ENCODE peak calls at places on chromosomes 5 and 9, in seven cellular contexts. One of them, this sample, is unnamed.

GRCh38 chr5:171310816-171311697 is 2.0 kb downstream of the TLX3 start:
- DNase-seq in NCI-H748 treated with DMSO at 0.1 percent for 48 hours: no peak
- DNase-seq in stimulated activated naive B cell treated with anti-CD40 and anti-IgM and Interleukin-4, amounts not matched to agents 10 μg/mL and 1 μg/mL and 100 μg/mL, for 72 hours: no peak
- DNase-seq in CD8-positive, alpha-beta memory T cell: no peak
- DNase-seq in effector CD4-positive, alpha-beta T cell: no peak
- DNase-seq in Daoy: peak
- DNase-seq in cardiac fibroblast: peak
- DNase-seq in this sample: peak

GRCh38 chr5:124744170-124744911 is 2.1 kb downstream of the ZNF608 start:
- DNase-seq in NCI-H748 treated with DMSO at 0.1 percent for 48 hours: peak
- DNase-seq in stimulated activated naive B cell treated with anti-CD40 and anti-IgM and Interleukin-4, amounts not matched to agents 10 μg/mL and 1 μg/mL and 100 μg/mL, for 72 hours: no peak
- DNase-seq in Daoy: peak
- DNase-seq in cardiac fibroblast: peak
- DNase-seq in effector CD4-positive, alpha-beta T cell: no peak
- DNase-seq in CD8-positive, alpha-beta memory T cell: no peak
- DNase-seq in this sample: no peak

GRCh38 chr5:154524846-154525245 is 46.8 kb upstream of the HAND1 start:
- DNase-seq in CD8-positive, alpha-beta memory T cell: no peak
- DNase-seq in stimulated activated naive B cell treated with anti-CD40 and anti-IgM and Interleukin-4, amounts not matched to agents 10 μg/mL and 1 μg/mL and 100 μg/mL, for 72 hours: no peak
- DNase-seq in Daoy: peak
- DNase-seq in NCI-H748 treated with DMSO at 0.1 percent for 48 hours: no peak
- DNase-seq in cardiac fibroblast: no peak
- DNase-seq in effector CD4-positive, alpha-beta T cell: no peak
- DNase-seq in this sample: no peak

GRCh38 chr5:67350600-67351315 is 154.2 kb upstream of the CD180 start:
- DNase-seq in Daoy: no peak
- DNase-seq in effector CD4-positive, alpha-beta T cell: no peak
- DNase-seq in stimulated activated naive B cell treated with anti-CD40 and anti-IgM and Interleukin-4, amounts not matched to agents 10 μg/mL and 1 μg/mL and 100 μg/mL, for 72 hours: no peak
- DNase-seq in CD8-positive, alpha-beta memory T cell: no peak
- DNase-seq in NCI-H748 treated with DMSO at 0.1 percent for 48 hours: peak
- DNase-seq in cardiac fibroblast: no peak
- DNase-seq in this sample: no peak

GRCh38 chr5:157959355-157959754 is 100.4 kb upstream of the CLINT1 start:
- DNase-seq in stimulated activated naive B cell treated with anti-CD40 and anti-IgM and Interleukin-4, amounts not matched to agents 10 μg/mL and 1 μg/mL and 100 μg/mL, for 72 hours: no peak
- DNase-seq in Daoy: no peak
- DNase-seq in CD8-positive, alpha-beta memory T cell: no peak
- DNase-seq in NCI-H748 treated with DMSO at 0.1 percent for 48 hours: peak
- DNase-seq in cardiac fibroblast: no peak
- DNase-seq in effector CD4-positive, alpha-beta T cell: no peak
- DNase-seq in this sample: no peak

GRCh38 chr9:115637661-115638060 is 515.9 kb upstream of the PAPPA start:
- DNase-seq in cardiac fibroblast: no peak
- DNase-seq in effector CD4-positive, alpha-beta T cell: no peak
- DNase-seq in Daoy: no peak
- DNase-seq in CD8-positive, alpha-beta memory T cell: no peak
- DNase-seq in NCI-H748 treated with DMSO at 0.1 percent for 48 hours: no peak
- DNase-seq in stimulated activated naive B cell treated with anti-CD40 and anti-IgM and Interleukin-4, amounts not matched to agents 10 μg/mL and 1 μg/mL and 100 μg/mL, for 72 hours: no peak
- DNase-seq in this sample: no peak

GRCh38 chr5:16866795-16867584 is 69.1 kb downstream of the MYO10 start:
- DNase-seq in effector CD4-positive, alpha-beta T cell: no peak
- DNase-seq in cardiac fibroblast: no peak
- DNase-seq in Daoy: peak
- DNase-seq in CD8-positive, alpha-beta memory T cell: no peak
- DNase-seq in NCI-H748 treated with DMSO at 0.1 percent for 48 hours: no peak
- DNase-seq in stimulated activated naive B cell treated with anti-CD40 and anti-IgM and Interleukin-4, amounts not matched to agents 10 μg/mL and 1 μg/mL and 100 μg/mL, for 72 hours: no peak
- DNase-seq in this sample: no peak

GRCh38 chr9:108643756-108644510 is 211.9 kb downstream of the ACTL7B start:
- DNase-seq in effector CD4-positive, alpha-beta T cell: no peak
- DNase-seq in NCI-H748 treated with DMSO at 0.1 percent for 48 hours: no peak
- DNase-seq in Daoy: peak
- DNase-seq in cardiac fibroblast: no peak
- DNase-seq in CD8-positive, alpha-beta memory T cell: no peak
- DNase-seq in stimulated activated naive B cell treated with anti-CD40 and anti-IgM and Interleukin-4, amounts not matched to agents 10 μg/mL and 1 μg/mL and 100 μg/mL, for 72 hours: no peak
- DNase-seq in this sample: peak

GRCh38 chr5:101678494-101679193 is 617.4 kb downstream of the SLCO4C1 start:
- DNase-seq in effector CD4-positive, alpha-beta T cell: peak
- DNase-seq in NCI-H748 treated with DMSO at 0.1 percent for 48 hours: peak
- DNase-seq in CD8-positive, alpha-beta memory T cell: no peak
- DNase-seq in cardiac fibroblast: peak
- DNase-seq in Daoy: peak
- DNase-seq in stimulated activated naive B cell treated with anti-CD40 and anti-IgM and Interleukin-4, amounts not matched to agents 10 μg/mL and 1 μg/mL and 100 μg/mL, for 72 hours: peak
- DNase-seq in this sample: peak

GRCh38 chr5:123754903-123755302 is 242.9 kb downstream of the CSNK1G3 start:
- DNase-seq in stimulated activated naive B cell treated with anti-CD40 and anti-IgM and Interleukin-4, amounts not matched to agents 10 μg/mL and 1 μg/mL and 100 μg/mL, for 72 hours: no peak
- DNase-seq in NCI-H748 treated with DMSO at 0.1 percent for 48 hours: peak
- DNase-seq in Daoy: no peak
- DNase-seq in effector CD4-positive, alpha-beta T cell: no peak
- DNase-seq in cardiac fibroblast: peak
- DNase-seq in CD8-positive, alpha-beta memory T cell: no peak
- DNase-seq in this sample: no peak

GRCh38 chr5:139668064-139668880 is 20.1 kb downstream of the CXXC5 start:
- DNase-seq in stimulated activated naive B cell treated with anti-CD40 and anti-IgM and Interleukin-4, amounts not matched to agents 10 μg/mL and 1 μg/mL and 100 μg/mL, for 72 hours: no peak
- DNase-seq in cardiac fibroblast: peak
- DNase-seq in effector CD4-positive, alpha-beta T cell: no peak
- DNase-seq in Daoy: peak
- DNase-seq in NCI-H748 treated with DMSO at 0.1 percent for 48 hours: no peak
- DNase-seq in CD8-positive, alpha-beta memory T cell: peak
- DNase-seq in this sample: peak

GRCh38 chr5:1540831-1541661 is 17.3 kb upstream of the LPCAT1 start:
- DNase-seq in cardiac fibroblast: no peak
- DNase-seq in NCI-H748 treated with DMSO at 0.1 percent for 48 hours: no peak
- DNase-seq in effector CD4-positive, alpha-beta T cell: no peak
- DNase-seq in CD8-positive, alpha-beta memory T cell: no peak
- DNase-seq in Daoy: no peak
- DNase-seq in stimulated activated naive B cell treated with anti-CD40 and anti-IgM and Interleukin-4, amounts not matched to agents 10 μg/mL and 1 μg/mL and 100 μg/mL, for 72 hours: no peak
- DNase-seq in this sample: no peak

GRCh38 chr5:60916646-60917045 is 28.2 kb downstream of the ERCC8 start:
- DNase-seq in CD8-positive, alpha-beta memory T cell: no peak
- DNase-seq in effector CD4-positive, alpha-beta T cell: no peak
- DNase-seq in cardiac fibroblast: peak
- DNase-seq in NCI-H748 treated with DMSO at 0.1 percent for 48 hours: no peak
- DNase-seq in stimulated activated naive B cell treated with anti-CD40 and anti-IgM and Interleukin-4, amounts not matched to agents 10 μg/mL and 1 μg/mL and 100 μg/mL, for 72 hours: no peak
- DNase-seq in Daoy: no peak
- DNase-seq in this sample: no peak

GRCh38 chr5:14818931-14819790 is 52.4 kb downstream of the ANKH start:
- DNase-seq in effector CD4-positive, alpha-beta T cell: no peak
- DNase-seq in cardiac fibroblast: peak
- DNase-seq in stimulated activated naive B cell treated with anti-CD40 and anti-IgM and Interleukin-4, amounts not matched to agents 10 μg/mL and 1 μg/mL and 100 μg/mL, for 72 hours: no peak
- DNase-seq in CD8-positive, alpha-beta memory T cell: no peak
- DNase-seq in NCI-H748 treated with DMSO at 0.1 percent for 48 hours: no peak
- DNase-seq in Daoy: peak
- DNase-seq in this sample: no peak

GRCh38 chr9:94627287-94627686 is 12.0 kb downstream of the FBP1 start:
- DNase-seq in effector CD4-positive, alpha-beta T cell: no peak
- DNase-seq in stimulated activated naive B cell treated with anti-CD40 and anti-IgM and Interleukin-4, amounts not matched to agents 10 μg/mL and 1 μg/mL and 100 μg/mL, for 72 hours: no peak
- DNase-seq in Daoy: no peak
- DNase-seq in NCI-H748 treated with DMSO at 0.1 percent for 48 hours: no peak
- DNase-seq in CD8-positive, alpha-beta memory T cell: no peak
- DNase-seq in cardiac fibroblast: no peak
- DNase-seq in this sample: no peak

GRCh38 chr5:32443145-32443540 is 1.4 kb downstream of the ZFR start:
- DNase-seq in stimulated activated naive B cell treated with anti-CD40 and anti-IgM and Interleukin-4, amounts not matched to agents 10 μg/mL and 1 μg/mL and 100 μg/mL, for 72 hours: no peak
- DNase-seq in Daoy: peak
- DNase-seq in cardiac fibroblast: peak
- DNase-seq in NCI-H748 treated with DMSO at 0.1 percent for 48 hours: no peak
- DNase-seq in effector CD4-positive, alpha-beta T cell: no peak
- DNase-seq in CD8-positive, alpha-beta memory T cell: no peak
- DNase-seq in this sample: peak

GRCh38 chr5:142450419-142450818 is 125.6 kb upstream of the SPRY4 start:
- DNase-seq in Daoy: no peak
- DNase-seq in stimulated activated naive B cell treated with anti-CD40 and anti-IgM and Interleukin-4, amounts not matched to agents 10 μg/mL and 1 μg/mL and 100 μg/mL, for 72 hours: no peak
- DNase-seq in cardiac fibroblast: no peak
- DNase-seq in NCI-H748 treated with DMSO at 0.1 percent for 48 hours: no peak
- DNase-seq in effector CD4-positive, alpha-beta T cell: no peak
- DNase-seq in CD8-positive, alpha-beta memory T cell: no peak
- DNase-seq in this sample: no peak

GRCh38 chr9:35937227-35937626 is 20.7 kb downstream of the OR2S2 start:
- DNase-seq in cardiac fibroblast: peak
- DNase-seq in effector CD4-positive, alpha-beta T cell: no peak
- DNase-seq in CD8-positive, alpha-beta memory T cell: no peak
- DNase-seq in stimulated activated naive B cell treated with anti-CD40 and anti-IgM and Interleukin-4, amounts not matched to agents 10 μg/mL and 1 μg/mL and 100 μg/mL, for 72 hours: no peak
- DNase-seq in NCI-H748 treated with DMSO at 0.1 percent for 48 hours: no peak
- DNase-seq in Daoy: no peak
- DNase-seq in this sample: no peak

GRCh38 chr9:109968702-109969450 is 188.9 kb downstream of the PALM2AKAP2 start:
- DNase-seq in effector CD4-positive, alpha-beta T cell: no peak
- DNase-seq in cardiac fibroblast: peak
- DNase-seq in stimulated activated naive B cell treated with anti-CD40 and anti-IgM and Interleukin-4, amounts not matched to agents 10 μg/mL and 1 μg/mL and 100 μg/mL, for 72 hours: peak
- DNase-seq in NCI-H748 treated with DMSO at 0.1 percent for 48 hours: no peak
- DNase-seq in CD8-positive, alpha-beta memory T cell: no peak
- DNase-seq in Daoy: peak
- DNase-seq in this sample: peak

GRCh38 chr5:34497031-34497808 is 158.9 kb upstream of the RAI14 start:
- DNase-seq in Daoy: no peak
- DNase-seq in NCI-H748 treated with DMSO at 0.1 percent for 48 hours: no peak
- DNase-seq in cardiac fibroblast: peak
- DNase-seq in CD8-positive, alpha-beta memory T cell: no peak
- DNase-seq in stimulated activated naive B cell treated with anti-CD40 and anti-IgM and Interleukin-4, amounts not matched to agents 10 μg/mL and 1 μg/mL and 100 μg/mL, for 72 hours: no peak
- DNase-seq in effector CD4-positive, alpha-beta T cell: no peak
- DNase-seq in this sample: no peak

GRCh38 chr5:13477118-13477737 is 467.3 kb downstream of the DNAH5 start:
- DNase-seq in effector CD4-positive, alpha-beta T cell: no peak
- DNase-seq in NCI-H748 treated with DMSO at 0.1 percent for 48 hours: no peak
- DNase-seq in cardiac fibroblast: peak
- DNase-seq in CD8-positive, alpha-beta memory T cell: no peak
- DNase-seq in stimulated activated naive B cell treated with anti-CD40 and anti-IgM and Interleukin-4, amounts not matched to agents 10 μg/mL and 1 μg/mL and 100 μg/mL, for 72 hours: no peak
- DNase-seq in Daoy: peak
- DNase-seq in this sample: peak

GRCh38 chr5:154767537-154767936 is 12.4 kb downstream of the LARP1 start:
- DNase-seq in stimulated activated naive B cell treated with anti-CD40 and anti-IgM and Interleukin-4, amounts not matched to agents 10 μg/mL and 1 μg/mL and 100 μg/mL, for 72 hours: no peak
- DNase-seq in NCI-H748 treated with DMSO at 0.1 percent for 48 hours: no peak
- DNase-seq in effector CD4-positive, alpha-beta T cell: no peak
- DNase-seq in cardiac fibroblast: no peak
- DNase-seq in CD8-positive, alpha-beta memory T cell: no peak
- DNase-seq in Daoy: no peak
- DNase-seq in this sample: no peak